ENCODE peak calls at places on chromosome 1, in four cellular contexts. C, Y, A and Q are unnamed samples.

GRCh38 chr1:18568489-18568888 is 62.2 kb upstream of the PAX7 start:
- DNase-seq in Y (no peak), C (no peak), A (no peak), Q (no peak)

GRCh38 chr1:243926803-243927245 is 76.8 kb upstream of the AKT3 start:
- DNase-seq in C (peak; percentile 86), Y (peak; percentile 96), A (no peak), Q (peak; percentile 97)

GRCh38 chr1:27605796-27606707 is 2.1 kb upstream of the AHDC1 start:
- DNase-seq in A (no peak), C (peak; percentile 72), Y (peak; percentile 70), Q (no peak)

GRCh38 chr1:95352767-95353166 is 118.8 kb downstream of the RWDD3 start:
- DNase-seq in A (no peak), Y (no peak), C (no peak), Q (no peak)

GRCh38 chr1:204408074-204408507 is 3.5 kb downstream of the PPP1R15B start:
- DNase-seq in Y (peak; percentile 78), A (peak; percentile 45), C (peak; percentile 81), Q (peak; percentile 43)

GRCh38 chr1:91428182-91428798 is 23.7 kb upstream of the HFM1 start:
- DNase-seq in C (no peak), Y (no peak), A (no peak), Q (no peak)

GRCh38 chr1:166937962-166938361 is 37.4 kb downstream of the ILDR2 start:
- DNase-seq in Y (no peak), A (no peak), C (no peak), Q (no peak)

GRCh38 chr1:182054698-182055326 is 6.7 kb downstream of the ZNF648 start:
- DNase-seq in Y (peak; percentile 26), C (no peak), A (no peak), Q (peak; percentile 6)

GRCh38 chr1:11918779-11919519 is 7.3 kb downstream of the KIAA2013 start:
- DNase-seq in C (peak; percentile 74), Y (peak; percentile 88), A (peak; percentile 74), Q (peak; percentile 86)

GRCh38 chr1:110309768-110310167 is 29.4 kb upstream of the RBM15 start:
- DNase-seq in A (no peak), C (peak; percentile 60), Y (peak; percentile 60), Q (peak; percentile 67)

GRCh38 chr1:1069061-1069710 is 4.9 kb downstream of the RNF223 start:
- DNase-seq in Y (peak; percentile 29), A (no peak), C (peak; percentile 58), Q (peak; percentile 22)

DNA sequence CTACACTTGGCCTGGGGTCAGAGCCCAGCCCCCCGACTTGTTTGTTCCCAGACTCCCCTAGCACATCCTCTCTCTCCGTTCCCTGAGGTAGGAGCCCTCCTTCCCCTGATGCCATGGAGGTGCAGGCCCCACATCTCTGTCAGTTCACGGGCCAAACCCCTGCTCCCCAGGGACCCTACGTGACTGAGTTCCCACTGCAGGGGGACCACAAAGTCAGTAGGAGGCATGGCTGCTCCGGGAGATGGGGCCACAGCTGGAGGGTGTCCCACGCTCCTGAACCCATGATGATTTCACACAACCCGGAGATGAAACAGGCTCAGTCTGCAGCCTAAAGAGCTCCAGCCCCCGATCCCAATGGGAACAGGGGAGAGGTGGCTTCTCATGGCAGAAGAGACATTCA is 272.2 kb downstream of the NPHP4 start:
- DNase-seq in C (no peak), A (no peak), Y (no peak), Q (no peak)
- TF ChIP-seq CTCF in C (no peak), A (no peak), Y (no peak), Q (no peak)

DNA sequence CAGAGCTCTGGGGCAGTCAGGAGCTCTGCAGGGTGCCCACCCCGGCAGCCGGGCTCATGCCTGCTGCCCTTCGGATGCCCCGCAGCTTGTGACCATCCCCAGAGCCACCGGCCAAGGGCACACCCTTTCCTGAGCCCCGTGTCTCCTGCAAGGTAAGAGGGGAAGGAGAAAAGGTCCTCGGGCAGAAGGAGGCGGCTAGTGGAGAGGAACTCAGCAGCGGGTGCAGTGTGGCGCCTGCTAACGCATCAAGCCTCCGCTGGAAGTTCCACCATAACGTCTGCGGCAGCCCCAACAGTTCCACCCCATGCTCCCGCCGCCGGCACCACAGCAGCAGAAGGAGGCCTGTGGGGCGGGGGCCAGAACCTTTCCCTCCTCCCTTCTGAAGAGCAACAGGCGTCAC is 946 bp downstream of the VWA5B1 start:
- DNase-seq in A (no peak), C (no peak), Y (no peak), Q (no peak)
- H3K4me3 ChIP-seq in A (no peak overlapping the region), C (no peak overlapping the region), Y (no peak overlapping the region), Q (no peak overlapping the region)

DNA sequence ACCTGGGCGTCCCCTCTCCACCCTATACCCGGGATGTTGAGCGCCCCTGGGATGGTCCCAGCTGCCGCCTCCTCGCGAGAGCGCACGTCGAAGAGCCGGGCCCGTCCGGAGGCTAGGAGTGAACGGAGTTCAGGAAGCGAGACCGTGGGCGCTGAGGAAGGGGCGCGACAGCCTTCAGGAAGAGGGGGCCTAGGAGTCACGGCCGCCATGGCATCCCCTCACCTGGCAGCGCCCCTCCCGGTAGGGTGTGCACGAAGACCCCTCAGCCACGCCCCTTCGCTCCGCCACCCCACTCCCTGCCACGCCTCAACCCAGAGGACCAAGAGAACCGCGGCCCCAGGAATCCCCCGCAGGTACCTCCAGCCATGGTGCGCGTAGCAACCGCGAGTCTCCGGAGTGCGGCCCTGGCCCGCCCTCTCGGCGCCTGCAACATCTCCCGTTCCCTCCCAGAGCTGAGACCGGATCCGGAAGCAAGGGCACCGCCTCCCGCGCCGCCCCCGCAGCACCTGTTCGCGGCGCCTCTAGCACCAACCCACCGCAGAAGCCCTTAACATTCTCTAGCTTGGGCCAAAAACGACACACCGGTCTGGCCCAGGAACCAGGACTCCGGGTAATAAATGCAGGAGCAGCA is at the start of gene TSTD1:
- DNase-seq in Y (no peak), C (peak; percentile 26), A (no peak), Q (no peak)
- TF ChIP-seq CTCF in Y (no peak), C (no peak), A (no peak), Q (no peak)

GRCh38 chr1:149986486-149987296 is 23.8 kb downstream of the OTUD7B start:
- DNase-seq in C (peak; percentile 86), Y (peak; percentile 87), A (no peak), Q (peak; percentile 59)
- H3K4me3 ChIP-seq in C (no peak overlapping the region), Y (no peak overlapping the region), A (peak overlapping the region; percentile 18), Q (no peak overlapping the region)